ENCODE peak calls at places on chromosome 1, in five cellular contexts. One of them, this sample, is unnamed.

GRCh38 chr1:203325418-203326091 is 20.2 kb downstream of the BTG2 start:
- DNase-seq in H54: no peak
- DNase-seq in mesendoderm: no peak
- DNase-seq in GM12878: no peak
- DNase-seq in KG1: no peak
- DNase-seq in this sample: no peak

GRCh38 chr1:24866211-24867063 is 63.6 kb downstream of the RUNX3 start:
- DNase-seq in GM12878: no peak
- DNase-seq in mesendoderm: no peak
- DNase-seq in KG1: no peak
- DNase-seq in H54: no peak
- DNase-seq in this sample: no peak

GRCh38 chr1:111535256-111536191 is 32.1 kb upstream of the ADORA3 start:
- DNase-seq in KG1: no peak
- DNase-seq in H54: no peak
- DNase-seq in mesendoderm: no peak
- DNase-seq in GM12878: no peak
- DNase-seq in this sample: no peak

GRCh38 chr1:94055459-94056122 is 65.4 kb downstream of the ABCA4 start:
- DNase-seq in KG1: no peak
- DNase-seq in mesendoderm: no peak
- DNase-seq in GM12878: no peak
- DNase-seq in H54: peak
- DNase-seq in this sample: no peak

GRCh38 chr1:44305962-44306422 is 49.1 kb downstream of the ERI3 start:
- DNase-seq in H54: no peak
- DNase-seq in GM12878: no peak
- DNase-seq in KG1: no peak
- DNase-seq in mesendoderm: no peak
- DNase-seq in this sample: no peak

GRCh38 chr1:39453603-39454002 is 37.8 kb upstream of the BMP8A start:
- DNase-seq in H54: no peak
- DNase-seq in KG1: no peak
- DNase-seq in GM12878: no peak
- DNase-seq in mesendoderm: no peak
- DNase-seq in this sample: no peak

GRCh38 chr1:8510041-8510823 is 192.3 kb downstream of the SLC45A1 start:
- DNase-seq in GM12878: no peak
- DNase-seq in mesendoderm: no peak
- DNase-seq in H54: no peak
- DNase-seq in KG1: no peak
- DNase-seq in this sample: no peak

GRCh38 chr1:183346276-183346732 is 71.9 kb downstream of the NMNAT2 start:
- DNase-seq in H54: no peak
- DNase-seq in mesendoderm: no peak
- DNase-seq in KG1: no peak
- DNase-seq in GM12878: no peak
- DNase-seq in this sample: no peak

GRCh38 chr1:109371271-109371739 is 26.4 kb downstream of the SORT1 start:
- DNase-seq in GM12878: no peak
- DNase-seq in H54: no peak
- DNase-seq in mesendoderm: no peak
- DNase-seq in KG1: no peak
- DNase-seq in this sample: no peak

GRCh38 chr1:112704511-112704907 is 2.4 kb downstream of the RHOC start:
- DNase-seq in GM12878: no peak
- DNase-seq in KG1: no peak
- DNase-seq in H54: no peak
- DNase-seq in mesendoderm: no peak
- DNase-seq in this sample: no peak

This sample was measured in HCT116.